ENCODE peak calls at places on chromosomes 13 and 19, in five cellular contexts. B, C, A, P and L are unnamed samples.

GRCh38 chr13:106513608-106514007 is 21.9 kb downstream of the EFNB2 start:
- DNase-seq in B (no peak), C (no peak), A (no peak), P (no peak), L (no peak)

GRCh38 chr13:46369506-46370268 is 17.4 kb downstream of the RUBCNL start:
- DNase-seq in B (no peak), C (no peak), A (no peak), P (no peak), L (no peak)

GRCh38 chr13:94093652-94094310 is 385.7 kb downstream of the DCT start:
- DNase-seq in B (no peak), C (no peak), A (no peak), P (no peak), L (no peak)

GRCh38 chr19:43463381-43464088 is 1.9 kb downstream of the LYPD3 start:
- DNase-seq in B (peak; percentile 99), C (peak; percentile 98), A (peak; percentile 100), P (peak; percentile 99), L (peak; percentile 87)

GRCh38 chr19:31943305-31943704 is 402.1 kb upstream of the ZNF507 start:
- DNase-seq in B (no peak), C (peak; percentile 23), A (no peak), P (no peak), L (no peak)

GRCh38 chr19:39194832-39195542 is 1.8 kb upstream of the NCCRP1 start:
- DNase-seq in B (no peak), C (peak; percentile 84), A (no peak), P (no peak), L (no peak)

GRCh38 chr19:1671716-1672037 is 19.3 kb upstream of the TCF3 start:
- DNase-seq in B (no peak), C (no peak), A (no peak), P (no peak), L (no peak)

GRCh38 chr13:37700887-37701286 is 102.3 kb upstream of the POSTN start:
- DNase-seq in B (no peak), C (no peak), A (no peak), P (no peak), L (no peak)

GRCh38 chr19:48992571-48993174 is 436 bp downstream of the GYS1 start:
- DNase-seq in B (no peak), C (no peak), A (no peak), P (peak; percentile 55), L (no peak)

GRCh38 chr13:26500618-26501320 is 56.7 kb upstream of the WASF3 start:
- DNase-seq in B (no peak), C (no peak), A (no peak), P (no peak), L (no peak)

GRCh38 chr13:81872581-81872980 is 1531.7 kb upstream of the SPRY2 start:
- DNase-seq in B (no peak), C (peak; percentile 93), A (no peak), P (no peak), L (no peak)

GRCh38 chr13:83549671-83550070 is 332.6 kb downstream of the SLITRK1 start:
- DNase-seq in B (no peak), C (no peak), A (no peak), P (no peak), L (no peak)

GRCh38 chr13:37074703-37075102 is 15.2 kb upstream of the SUPT20H start:
- DNase-seq in B (no peak), C (peak; percentile 21), A (no peak), P (no peak), L (no peak)

GRCh38 chr13:52830946-52831345 is 17.5 kb downstream of the PCDH8 start:
- DNase-seq in B (no peak), C (no peak), A (no peak), P (no peak), L (no peak)

GRCh38 chr13:78881746-78882145 is 222.8 kb upstream of the OBI1 start:
- DNase-seq in B (no peak), C (no peak), A (no peak), P (no peak), L (no peak)

GRCh38 chr13:42895781-42896180 is 96.3 kb downstream of the EPSTI1 start:
- DNase-seq in B (no peak), C (no peak), A (no peak), P (no peak), L (no peak)

GRCh38 chr13:87536499-87536898 is 134.7 kb upstream of the SLITRK5 start:
- DNase-seq in B (no peak), C (no peak), A (no peak), P (no peak), L (no peak)

GRCh38 chr13:44759723-44760360 is 183.7 kb upstream of the TSC22D1 start:
- DNase-seq in B (no peak), C (no peak), A (peak; percentile 57), P (no peak), L (no peak)
- H3K4me1 ChIP-seq in B (peaks cover 42% of the 10 kb centered on the region), C (peaks cover 4% of the 10 kb centered on the region), A (no peaks in the 10 kb centered on the region), P (peaks cover 11% of the 10 kb centered on the region), L (no peaks in the 10 kb centered on the region)

GRCh38 chr19:55248704-55249103 is 10.1 kb downstream of the PPP6R1 start:
- DNase-seq in B (no peak), C (no peak), A (no peak), P (no peak), L (no peak)

GRCh38 chr19:55249841-55250240 is 9.0 kb downstream of the PPP6R1 start:
- DNase-seq in B (no peak), C (no peak), A (no peak), P (no peak), L (no peak)

GRCh38 chr19:55248166-55248675 is 10.6 kb downstream of the PPP6R1 start:
- DNase-seq in B (no peak), C (no peak), A (no peak), P (no peak), L (no peak)

GRCh38 chr19:55246462-55247451 is 12.1 kb downstream of the PPP6R1 start:
- DNase-seq in B (no peak), C (no peak), A (no peak), P (peak; percentile 20), L (no peak)

DNA sequence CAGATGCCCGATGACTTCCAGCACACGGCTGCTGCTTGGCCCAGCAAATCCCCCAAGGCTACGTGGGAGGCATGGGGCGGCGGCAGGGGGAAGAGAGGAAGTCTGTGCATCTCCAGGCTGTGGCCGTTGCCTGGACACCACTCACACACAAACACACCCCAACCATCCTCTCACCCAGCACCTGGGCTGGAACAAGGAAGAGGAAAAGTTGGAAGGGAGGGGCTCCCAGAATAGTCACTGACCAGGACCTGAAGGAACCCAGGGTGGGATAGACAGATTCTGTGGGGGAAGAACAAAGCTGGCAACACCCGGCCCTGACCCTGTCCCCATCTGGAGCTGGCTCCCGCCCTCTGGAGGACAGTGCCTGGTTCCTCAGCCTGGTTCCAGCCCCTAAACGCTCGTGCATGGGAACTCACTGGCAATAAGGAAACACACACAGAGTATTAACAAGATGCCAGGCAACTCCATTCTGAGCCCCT is 11.2 kb downstream of the PPP6R1 start:
- DNase-seq in B (peak; percentile 58), C (peak; percentile 54), A (peak; percentile 82), P (peak; percentile 13), L (no peak)
- H3K4me1 ChIP-seq in B (peaks cover 17% of the 10 kb centered on the region), C (no peaks in the 10 kb centered on the region), A (no peaks in the 10 kb centered on the region), P (peaks cover 7% of the 10 kb centered on the region), L (no peaks in the 10 kb centered on the region)

GRCh38 chr13:114161644-114162532 is 17.2 kb upstream of the CFAP97D2 start:
- DNase-seq in B (peak; percentile 84), C (no peak), A (no peak), P (no peak), L (no peak)
- H3K4me1 ChIP-seq in B (peaks cover 13% of the 10 kb centered on the region), C (peaks cover 1% of the 10 kb centered on the region), A (peaks cover 11% of the 10 kb centered on the region), P (no peaks in the 10 kb centered on the region), L (peaks cover 8% of the 10 kb centered on the region)

GRCh38 chr19:46620716-46621115 is 4.2 kb downstream of the PTGIR start:
- DNase-seq in B (no peak), C (no peak), A (no peak), P (no peak), L (no peak)
- H3K4me1 ChIP-seq in B (peaks cover 30% of the 10 kb centered on the region), C (peaks cover 2% of the 10 kb centered on the region), A (peaks cover 14% of the 10 kb centered on the region), P (peaks cover 2% of the 10 kb centered on the region), L (peaks cover 20% of the 10 kb centered on the region)

GRCh38 chr13:76579701-76580100 is 306.5 kb downstream of the KCTD12 start:
- DNase-seq in B (no peak), C (no peak), A (no peak), P (no peak), L (no peak)
- H3K4me1 ChIP-seq in B (no peaks in the 10 kb centered on the region), C (no peaks in the 10 kb centered on the region), A (no peaks in the 10 kb centered on the region), P (no peaks in the 10 kb centered on the region), L (no peaks in the 10 kb centered on the region)

GRCh38 chr19:12778905-12779161 is 3.5 kb upstream of the HOOK2 start:
- DNase-seq in B (no peak), C (no peak), A (no peak), P (no peak), L (no peak)
- H3K4me1 ChIP-seq in B (peaks cover 58% of the 10 kb centered on the region), C (peaks cover 12% of the 10 kb centered on the region), A (peaks cover 14% of the 10 kb centered on the region), P (peaks cover 37% of the 10 kb centered on the region), L (peaks cover 23% of the 10 kb centered on the region)

GRCh38 chr13:114062754-114063153 is 69.7 kb downstream of the RASA3 start:
- DNase-seq in B (no peak), C (no peak), A (no peak), P (no peak), L (no peak)
- H3K4me1 ChIP-seq in B (peaks cover 42% of the 10 kb centered on the region), C (peaks cover 9% of the 10 kb centered on the region), A (peaks cover 27% of the 10 kb centered on the region), P (peaks cover 21% of the 10 kb centered on the region), L (peaks cover 29% of the 10 kb centered on the region)